ENCODE peak calls at places on chromosomes 5 and 9, in six cellular contexts. One of them, this sample, is unnamed.

GRCh38 chr5:144864113-144864512 is 693.4 kb downstream of the KCTD16 start:
- DNase-seq in endodermal cell: no peak
- DNase-seq in cardiac fibroblast: no peak
- DNase-seq in LoVo: no peak
- DNase-seq in GM19239: no peak
- DNase-seq in T-helper 2 cell: no peak
- DNase-seq in this sample: no peak

GRCh38 chr5:128613757-128614156 is 75.7 kb upstream of the FBN2 start:
- DNase-seq in endodermal cell: no peak
- DNase-seq in cardiac fibroblast: no peak
- DNase-seq in LoVo: no peak
- DNase-seq in GM19239: no peak
- DNase-seq in T-helper 2 cell: no peak
- DNase-seq in this sample: no peak

GRCh38 chr5:36395260-36395659 is 93.6 kb upstream of the RANBP3L start:
- DNase-seq in endodermal cell: no peak
- DNase-seq in cardiac fibroblast: no peak
- DNase-seq in LoVo: no peak
- DNase-seq in GM19239: no peak
- DNase-seq in T-helper 2 cell: no peak
- DNase-seq in this sample: no peak

GRCh38 chr9:16282216-16282615 is 588.3 kb downstream of the BNC2 start:
- DNase-seq in endodermal cell: no peak
- DNase-seq in cardiac fibroblast: peak
- DNase-seq in LoVo: no peak
- DNase-seq in GM19239: no peak
- DNase-seq in T-helper 2 cell: no peak
- DNase-seq in this sample: no peak

GRCh38 chr9:16030513-16031185 is 477.8 kb downstream of the CCDC171 start:
- DNase-seq in endodermal cell: no peak
- DNase-seq in cardiac fibroblast: peak
- DNase-seq in LoVo: peak
- DNase-seq in GM19239: no peak
- DNase-seq in T-helper 2 cell: no peak
- DNase-seq in this sample: peak

GRCh38 chr5:65105301-65105700 is 336.6 kb downstream of the CWC27 start:
- DNase-seq in endodermal cell: no peak
- DNase-seq in cardiac fibroblast: no peak
- DNase-seq in LoVo: no peak
- DNase-seq in GM19239: no peak
- DNase-seq in T-helper 2 cell: no peak
- DNase-seq in this sample: no peak

GRCh38 chr9:5587024-5587423 is 41.9 kb upstream of the RIC1 start:
- DNase-seq in endodermal cell: no peak
- DNase-seq in cardiac fibroblast: peak
- DNase-seq in LoVo: no peak
- DNase-seq in GM19239: no peak
- DNase-seq in T-helper 2 cell: no peak
- DNase-seq in this sample: peak

GRCh38 chr5:163397368-163397767 is 40.0 kb upstream of the CCNG1 start:
- DNase-seq in endodermal cell: no peak
- DNase-seq in cardiac fibroblast: no peak
- DNase-seq in LoVo: no peak
- DNase-seq in GM19239: no peak
- DNase-seq in T-helper 2 cell: no peak
- DNase-seq in this sample: no peak

GRCh38 chr9:33881635-33882034 is 64.7 kb downstream of the UBE2R2 start:
- DNase-seq in endodermal cell: no peak
- DNase-seq in cardiac fibroblast: no peak
- DNase-seq in LoVo: no peak
- DNase-seq in GM19239: no peak
- DNase-seq in T-helper 2 cell: no peak
- DNase-seq in this sample: no peak

GRCh38 chr5:59037453-59038168 is 454.7 kb downstream of the RAB3C start:
- DNase-seq in endodermal cell: no peak
- DNase-seq in cardiac fibroblast: peak
- DNase-seq in LoVo: no peak
- DNase-seq in GM19239: no peak
- DNase-seq in T-helper 2 cell: no peak
- DNase-seq in this sample: no peak

GRCh38 chr5:151696470-151697061 is 9.9 kb upstream of the SPARC start:
- DNase-seq in endodermal cell: peak
- DNase-seq in cardiac fibroblast: peak
- DNase-seq in LoVo: no peak
- DNase-seq in GM19239: no peak
- DNase-seq in T-helper 2 cell: no peak
- DNase-seq in this sample: peak

GRCh38 chr5:123966781-123967180 is 454.8 kb downstream of the CSNK1G3 start:
- DNase-seq in endodermal cell: no peak
- DNase-seq in cardiac fibroblast: no peak
- DNase-seq in LoVo: no peak
- DNase-seq in GM19239: no peak
- DNase-seq in T-helper 2 cell: no peak
- DNase-seq in this sample: no peak

GRCh38 chr9:3700772-3701171 is 175.0 kb upstream of the RFX3 start:
- DNase-seq in endodermal cell: no peak
- DNase-seq in cardiac fibroblast: no peak
- DNase-seq in LoVo: no peak
- DNase-seq in GM19239: no peak
- DNase-seq in T-helper 2 cell: no peak
- DNase-seq in this sample: no peak

GRCh38 chr5:78761831-78762230 is 113.3 kb upstream of the LHFPL2 start:
- DNase-seq in endodermal cell: no peak
- DNase-seq in cardiac fibroblast: no peak
- DNase-seq in LoVo: no peak
- DNase-seq in GM19239: no peak
- DNase-seq in T-helper 2 cell: no peak
- DNase-seq in this sample: no peak

GRCh38 chr5:175701797-175702196 is 43.9 kb downstream of the HRH2 start:
- DNase-seq in endodermal cell: no peak
- DNase-seq in cardiac fibroblast: no peak
- DNase-seq in LoVo: no peak
- DNase-seq in GM19239: no peak
- DNase-seq in T-helper 2 cell: no peak
- DNase-seq in this sample: no peak

GRCh38 chr5:87649455-87649854 is 236.7 kb upstream of the CCNH start:
- DNase-seq in endodermal cell: no peak
- DNase-seq in cardiac fibroblast: no peak
- DNase-seq in LoVo: no peak
- DNase-seq in GM19239: no peak
- DNase-seq in T-helper 2 cell: no peak
- DNase-seq in this sample: no peak

GRCh38 chr5:67520161-67520886 is 323.7 kb upstream of the CD180 start:
- DNase-seq in endodermal cell: no peak
- DNase-seq in cardiac fibroblast: no peak
- DNase-seq in LoVo: no peak
- DNase-seq in GM19239: no peak
- DNase-seq in T-helper 2 cell: no peak
- DNase-seq in this sample: no peak

GRCh38 chr5:42621662-42622061 is 135.0 kb upstream of the CCDC152 start:
- DNase-seq in endodermal cell: no peak
- DNase-seq in cardiac fibroblast: no peak
- DNase-seq in LoVo: no peak
- DNase-seq in GM19239: no peak
- DNase-seq in T-helper 2 cell: no peak
- DNase-seq in this sample: no peak

GRCh38 chr9:35908484-35909125 is 685 bp upstream of the SPAAR start:
- DNase-seq in endodermal cell: no peak
- DNase-seq in cardiac fibroblast: no peak
- DNase-seq in LoVo: no peak
- DNase-seq in GM19239: no peak
- DNase-seq in T-helper 2 cell: no peak
- DNase-seq in this sample: peak

This sample was measured in islet precursor cell.